ENCODE peak calls at places on chromosomes 16 and 17, in four cellular contexts. Z is NCI-H748 treated with DMSO at 0.1 percent for 48 hours, S is fibroblast of pulmonary artery, D is progenitor cell of endocrine pancreas. M is an unnamed sample.

GRCh38 chr17:44518032-44518431 is 14.8 kb upstream of the GPATCH8 start:
- DNase-seq in S (no peak), D (no peak), Z (no peak), M (no peak)

GRCh38 chr17:6668727-6669425 is 17.3 kb downstream of the C17orf100 start:
- DNase-seq in Z (no peak), S (no peak), D (no peak), M (no peak)

GRCh38 chr17:8877984-8878383 is 10.5 kb upstream of the PIK3R6 start:
- DNase-seq in S (no peak), Z (no peak), D (no peak), M (no peak)

GRCh38 chr17:60832206-60832605 is 154.6 kb downstream of the BCAS3 start:
- DNase-seq in Z (no peak), D (no peak), S (no peak), M (no peak)

GRCh38 chr17:47423406-47424295 is 99.9 kb downstream of the EFCAB13 start:
- DNase-seq in Z (peak), D (peak), S (no peak), M (no peak)

GRCh38 chr16:14475370-14476139 is 154.5 kb downstream of the PARN start:
- DNase-seq in D (no peak), Z (no peak), S (no peak), M (no peak)

GRCh38 chr17:10368561-10368960 is 4.2 kb downstream of the MYH13 start:
- DNase-seq in S (no peak), D (no peak), Z (no peak), M (no peak)

GRCh38 chr16:65178151-65178550 is 56.3 kb upstream of the CDH11 start:
- DNase-seq in Z (no peak), D (no peak), S (peak), M (no peak)